ENCODE peak calls at places on chromosome 4, in nine cellular contexts. H, L, K, J, R, V, F, B and Q are unnamed samples.

GRCh38 chr4:95250544-95251137 is 298.1 kb downstream of the UNC5C start:
- DNase-seq in F (no peak), H (no peak), B (no peak), R (no peak), V (no peak), L (no peak), K (no peak), J (no peak), Q (peak)

GRCh38 chr4:145840162-145840768 is 98.4 kb downstream of the ZNF827 start:
- DNase-seq in R (no peak), L (peak), B (no peak), F (peak), J (peak), K (no peak), V (peak), H (peak), Q (peak)

GRCh38 chr4:130125468-130125867 is 1029.5 kb downstream of the C4orf33 start:
- DNase-seq in R (no peak), B (no peak), L (peak), H (no peak), V (no peak), K (no peak), F (no peak), J (no peak), Q (no peak)

GRCh38 chr4:143700420-143701352 is at the start of gene FREM3:
- DNase-seq in B (no peak), L (no peak), K (no peak), F (no peak), J (no peak), R (peak), H (peak), V (no peak), Q (no peak)

GRCh38 chr4:24980064-24980690 is 50.6 kb downstream of the LGI2 start:
- DNase-seq in R (peak), V (peak), J (peak), F (peak), H (peak), B (peak), K (peak), L (peak), Q (no peak)

GRCh38 chr4:159358226-159358625 is 255.3 kb downstream of the RAPGEF2 start:
- DNase-seq in K (no peak), B (no peak), H (no peak), L (peak), J (peak), R (no peak), V (no peak), F (peak), Q (no peak)

GRCh38 chr4:77193511-77194236 is 36.7 kb downstream of the CCNG2 start:
- DNase-seq in V (peak), R (peak), B (no peak), K (peak), H (peak), L (no peak), J (peak), F (no peak), Q (no peak)

GRCh38 chr4:176653406-176654220 is 139.1 kb downstream of the VEGFC start:
- DNase-seq in K (no peak), H (no peak), L (peak), R (no peak), B (no peak), V (no peak), J (peak), F (peak), Q (no peak)

GRCh38 chr4:176320340-176320975 is 692 bp downstream of the SPCS3 start:
- DNase-seq in H (peak), L (peak), B (peak), K (peak), F (peak), J (peak), R (peak), V (peak), Q (peak)

GRCh38 chr4:168619266-168619631 is 122.4 kb downstream of the PALLD start:
- DNase-seq in F (peak), R (no peak), J (no peak), L (peak), B (no peak), K (no peak), H (no peak), V (no peak), Q (no peak)

GRCh38 chr4:158484173-158484885 is 37.4 kb upstream of the RXFP1 start:
- DNase-seq in F (peak), B (no peak), L (peak), J (no peak), H (no peak), V (no peak), R (no peak), K (no peak), Q (no peak)

GRCh38 chr4:113522433-113522832 is 239.1 kb downstream of the CAMK2D start:
- DNase-seq in L (no peak), V (no peak), F (no peak), B (no peak), H (no peak), J (no peak), K (no peak), R (no peak), Q (no peak)

GRCh38 chr4:82551734-82552133 is 10.1 kb downstream of the TMEM150C start:
- DNase-seq in V (no peak), J (no peak), H (no peak), F (no peak), B (no peak), K (no peak), L (no peak), R (no peak), Q (no peak)

GRCh38 chr4:26062221-26062620 is 148.2 kb downstream of the SMIM20 start:
- DNase-seq in J (no peak), K (no peak), R (no peak), F (peak), L (peak), V (no peak), H (no peak), B (no peak), Q (no peak)

GRCh38 chr4:154616287-154616686 is 3.8 kb upstream of the FGG start:
- DNase-seq in V (no peak), B (no peak), H (no peak), F (no peak), L (no peak), J (no peak), K (no peak), R (no peak), Q (no peak)

GRCh38 chr4:25172964-25173917 is 13.0 kb upstream of the SEPSECS start:
- DNase-seq in B (no peak), V (peak), J (peak), R (no peak), F (peak), L (peak), H (peak), K (no peak), Q (no peak)

GRCh38 chr4:21184788-21185187 is 484.5 kb downstream of the PACRGL start:
- DNase-seq in H (peak), R (no peak), K (no peak), F (no peak), V (no peak), B (no peak), L (no peak), J (no peak), Q (no peak)

GRCh38 chr4:48329976-48330375 is 11.4 kb upstream of the SLAIN2 start:
- DNase-seq in R (no peak), H (no peak), F (peak), K (no peak), L (peak), J (peak), B (no peak), V (no peak), Q (no peak)

GRCh38 chr4:99859618-99860017 is 34.6 kb downstream of the LAMTOR3 start:
- DNase-seq in H (no peak), L (no peak), B (no peak), K (no peak), R (no peak), F (no peak), V (no peak), J (no peak), Q (no peak)

GRCh38 chr4:99857302-99857701 is 36.9 kb downstream of the LAMTOR3 start:
- DNase-seq in R (no peak), H (no peak), L (no peak), V (no peak), J (no peak), K (no peak), B (no peak), F (no peak), Q (no peak)

GRCh38 chr4:99856166-99856565 is 38.1 kb downstream of the LAMTOR3 start:
- DNase-seq in K (no peak), L (peak), H (peak), J (peak), B (no peak), R (no peak), V (peak), F (peak), Q (no peak)

GRCh38 chr4:99863804-99864203 is 30.4 kb downstream of the LAMTOR3 start:
- DNase-seq in H (peak), B (no peak), K (no peak), J (peak), L (peak), R (no peak), V (peak), F (peak), Q (no peak)

DNA sequence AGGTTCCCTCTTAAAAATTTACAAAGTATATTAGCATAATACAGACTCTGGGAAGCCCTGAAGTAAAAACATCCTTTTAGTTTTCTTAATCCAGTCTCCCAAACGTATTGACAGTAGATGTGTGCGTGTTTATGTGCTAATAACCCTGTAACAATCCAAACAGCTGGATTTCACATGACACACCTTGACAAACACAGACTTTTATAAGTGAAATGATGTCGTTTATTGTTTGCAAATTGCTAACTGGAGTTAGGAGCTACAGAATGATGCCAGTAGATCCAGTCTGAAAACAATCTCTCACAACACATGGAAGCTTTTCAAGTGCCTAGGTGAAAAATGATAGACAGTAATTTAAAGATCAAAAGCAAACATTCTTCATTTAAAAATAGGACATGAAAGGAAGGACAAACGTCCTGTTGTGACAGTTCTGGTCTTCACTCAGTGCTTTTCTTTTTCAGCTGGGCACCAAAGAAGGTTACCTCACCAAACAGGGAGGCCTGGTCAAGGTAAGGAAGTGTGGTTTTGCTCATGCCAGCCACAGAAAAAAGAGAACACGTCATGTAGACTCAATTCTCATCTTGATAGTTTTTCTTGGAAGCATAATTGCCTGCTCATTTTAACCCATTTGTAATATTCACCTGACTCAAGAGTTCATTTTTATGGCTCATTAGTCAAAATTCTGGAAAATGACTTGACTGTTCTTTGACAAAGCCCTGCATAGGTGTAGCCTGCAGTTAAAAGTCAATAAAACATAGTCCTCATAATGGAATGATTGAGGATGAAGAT is 32.9 kb downstream of the LAMTOR3 start:
- DNase-seq in K (no peak), H (no peak), F (no peak), J (no peak), V (no peak), L (no peak), B (no peak), R (no peak), Q (no peak)
- H3K4me3 ChIP-seq in K (no peak), H (no peak), F (no peak), J (no peak), V (no peak), L (no peak), B (no peak), R (no peak), Q (no peak)

GRCh38 chr4:99949999-99950912 is at the start of gene H2AZ1:
- DNase-seq in B (peak), J (peak), L (peak), V (peak), R (peak), F (peak), H (peak), K (peak), Q (peak)

GRCh38 chr4:99947190-99947578 is 766 bp upstream of the DNAJB14 start:
- DNase-seq in F (no peak), L (no peak), R (no peak), J (no peak), B (no peak), V (no peak), K (no peak), H (no peak), Q (no peak)

GRCh38 chr4:99949034-99949998 is 759 bp downstream of the H2AZ1 start:
- DNase-seq in K (peak), H (peak), R (peak), V (peak), F (peak), B (peak), J (peak), L (peak), Q (peak)

GRCh38 chr4:99947608-99948007 is 1.2 kb upstream of the DNAJB14 start:
- DNase-seq in K (no peak), F (no peak), R (no peak), J (peak), H (peak), L (no peak), B (no peak), V (peak), Q (no peak)

DNA sequence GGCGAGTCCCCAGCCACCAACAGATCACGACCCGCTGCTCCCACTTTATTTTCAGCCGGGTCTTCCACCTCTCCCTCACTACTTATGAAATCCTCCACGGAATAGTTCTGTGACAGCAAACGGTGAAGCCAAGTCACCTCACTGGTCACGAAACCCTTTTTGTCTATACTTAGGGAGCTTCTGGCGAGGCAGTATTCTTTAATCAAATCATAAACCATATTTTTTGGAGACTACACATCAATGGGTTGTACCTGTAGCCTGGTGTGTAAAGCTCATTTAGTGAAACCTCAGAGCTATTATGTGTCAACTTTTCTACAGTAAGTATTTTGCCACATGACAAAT is 809 bp upstream of the H2AZ1 start:
- DNase-seq in R (no peak), L (no peak), J (no peak), H (no peak), B (no peak), K (no peak), F (no peak), V (no peak), Q (no peak)
- H3K9ac ChIP-seq in R (peak), L (peak), J (peak), H (peak), B (peak), K (peak), F (peak), V (peak), Q (peak)

GRCh38 chr4:61493470-61493869 is 293.3 kb downstream of the ADGRL3 start:
- DNase-seq in L (no peak), K (no peak), V (no peak), B (no peak), R (peak), H (peak), J (no peak), F (no peak), Q (no peak)
- H3K4me3 ChIP-seq in L (no peak), K (no peak), V (no peak), B (no peak), R (no peak), H (no peak), J (no peak), F (no peak), Q (no peak)

GRCh38 chr4:103718993-103719319 is 829 bp downstream of the TACR3 start:
- DNase-seq in R (peak), K (no peak), H (peak), F (no peak), B (no peak), L (no peak), V (no peak), J (no peak), Q (no peak)

GRCh38 chr4:103721251-103721650 is 1.5 kb upstream of the TACR3 start:
- DNase-seq in B (no peak), L (no peak), R (no peak), K (no peak), F (no peak), J (no peak), H (peak), V (no peak), Q (no peak)

GRCh38 chr4:103720661-103721060 is 876 bp upstream of the TACR3 start:
- DNase-seq in J (no peak), K (no peak), V (no peak), L (no peak), H (no peak), F (no peak), B (no peak), R (no peak), Q (no peak)

DNA sequence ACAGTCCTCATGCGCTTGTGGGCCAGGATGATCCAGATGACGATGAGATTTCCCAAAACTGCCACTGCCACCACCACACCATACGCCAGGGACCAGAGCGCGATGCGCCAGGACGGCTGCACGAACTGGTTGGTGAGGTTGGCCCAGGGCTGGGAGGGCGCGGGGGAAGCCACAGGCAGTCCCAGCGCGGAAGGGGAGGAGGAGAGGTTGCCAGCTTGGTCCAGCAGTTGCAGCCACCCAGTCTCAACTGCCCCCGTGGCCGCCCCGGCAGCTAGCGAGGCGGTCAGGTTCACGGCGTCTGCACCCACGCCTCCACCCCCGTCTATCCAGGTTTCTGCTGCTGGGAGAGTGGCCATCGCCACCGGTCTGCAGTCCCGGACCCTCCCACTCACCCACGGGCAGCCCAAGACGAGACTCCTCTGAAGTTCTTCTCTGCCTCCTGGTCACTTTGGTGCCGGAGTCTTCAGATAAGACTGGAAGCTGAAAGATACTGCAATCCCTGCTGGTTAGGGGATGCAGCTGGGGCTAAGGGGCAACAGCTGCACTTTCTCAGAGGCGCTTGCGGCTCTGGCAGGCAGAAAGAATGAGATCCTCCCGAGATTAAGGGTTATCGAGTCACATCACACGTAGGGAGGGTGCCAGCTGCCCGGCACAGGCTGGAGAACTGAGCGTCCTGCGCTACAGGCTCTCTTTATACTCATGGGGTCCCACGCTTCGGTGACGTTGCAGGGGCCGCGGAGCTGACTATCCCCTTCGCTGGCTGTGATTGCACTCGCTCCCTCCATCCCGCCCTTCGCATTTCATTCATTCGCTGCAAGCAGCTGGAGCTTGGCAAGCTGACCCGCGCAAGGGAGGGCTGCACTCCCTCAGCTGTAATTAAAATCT is at the start of gene TACR3:
- DNase-seq in V (no peak), L (peak), B (no peak), J (no peak), K (no peak), H (peak), F (no peak), R (peak), Q (no peak)
- H3K9ac ChIP-seq in V (no peak), L (no peak), B (peak), J (no peak), K (no peak), H (peak), F (no peak), R (no peak), Q (no peak)

DNA sequence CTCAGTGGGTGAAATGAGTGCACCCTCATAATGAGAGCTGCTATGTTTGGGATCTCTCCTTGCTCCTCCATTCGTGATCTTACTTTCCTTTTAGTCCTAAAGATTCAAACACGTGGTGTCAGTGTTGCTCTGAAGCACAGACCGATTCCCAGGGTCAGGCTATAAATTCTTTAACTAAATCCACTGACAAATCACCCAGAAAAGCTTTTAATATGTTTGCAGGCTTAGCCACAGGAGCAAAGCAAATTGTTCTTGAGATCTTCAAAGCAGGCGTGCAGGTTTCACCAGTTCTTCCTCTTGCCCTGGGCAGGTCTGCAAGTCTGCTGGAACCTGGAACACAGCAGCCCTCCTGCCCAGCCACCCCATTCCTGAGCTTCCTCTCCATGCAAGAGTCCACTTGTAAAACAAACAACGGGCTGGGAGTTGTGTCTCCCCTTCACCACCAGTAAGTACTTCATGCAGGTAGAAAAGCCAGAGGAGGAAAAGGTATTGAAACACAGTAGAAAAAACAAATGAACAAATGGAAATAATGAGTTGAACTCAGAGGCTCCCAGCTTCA is 70.1 kb upstream of the ENPP6 start:
- DNase-seq in L (peak), J (peak), F (peak), H (peak), B (no peak), V (no peak), R (peak), K (peak), Q (no peak)
- H3K4me3 ChIP-seq in L (no peak), J (no peak), F (no peak), H (no peak), B (no peak), V (no peak), R (no peak), K (no peak), Q (no peak)

GRCh38 chr4:182348947-182349346 is 105.7 kb downstream of the TENM3 start:
- DNase-seq in H (no peak), K (no peak), F (no peak), R (no peak), V (no peak), L (no peak), J (no peak), B (no peak), Q (no peak)

GRCh38 chr4:182343435-182343834 is 100.2 kb downstream of the TENM3 start:
- DNase-seq in B (no peak), J (no peak), F (no peak), K (no peak), V (no peak), R (peak), L (no peak), H (peak), Q (no peak)

GRCh38 chr4:182346675-182347375 is 103.6 kb downstream of the TENM3 start:
- DNase-seq in V (no peak), B (no peak), H (no peak), R (no peak), L (no peak), J (no peak), K (no peak), F (no peak), Q (no peak)

GRCh38 chr4:182346250-182346649 is 103.0 kb downstream of the TENM3 start:
- DNase-seq in H (no peak), F (no peak), V (no peak), L (no peak), R (peak), B (no peak), J (no peak), K (no peak), Q (no peak)

DNA sequence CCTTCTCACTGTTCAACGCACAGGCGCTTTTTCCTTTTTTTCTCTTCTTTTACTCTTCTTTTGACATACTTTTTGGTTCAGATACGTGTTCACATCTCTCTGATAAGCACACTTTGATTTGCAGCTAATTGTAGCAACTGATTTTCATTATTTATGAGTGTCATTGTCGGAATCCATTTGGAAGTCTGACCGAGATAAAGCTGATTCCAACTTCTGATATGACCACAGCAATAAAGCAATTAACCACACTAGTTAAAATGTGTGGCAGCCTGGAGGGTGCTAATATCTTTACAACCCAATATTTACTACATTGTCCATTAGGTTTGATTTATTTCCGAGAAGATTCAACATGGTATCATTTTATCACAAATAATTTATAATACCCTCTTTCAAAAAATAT is 101.8 kb downstream of the TENM3 start:
- DNase-seq in H (no peak), L (no peak), B (no peak), F (no peak), J (no peak), K (no peak), R (no peak), V (no peak), Q (no peak)
- H3K9ac ChIP-seq in H (no peak), L (no peak), B (no peak), F (no peak), J (no peak), K (no peak), R (no peak), V (no peak), Q (no peak)